ENCODE peak calls at places on chromosomes 5 and 9, in four cellular contexts. One of them, this sample, is unnamed.

GRCh38 chr5:148259288-148259687 is 9.3 kb upstream of the SPINK13 start:
- DNase-seq in HepG2: no peak
- DNase-seq in tibial nerve: no peak
- DNase-seq in endodermal cell: peak; percentile 42
- DNase-seq in this sample: no peak

GRCh38 chr5:143195496-143195895 is 208.0 kb downstream of the NR3C1 start:
- DNase-seq in tibial nerve: peak; percentile 29
- DNase-seq in endodermal cell: no peak
- DNase-seq in HepG2: no peak
- DNase-seq in this sample: no peak

GRCh38 chr9:120257483-120257882 is 322.5 kb downstream of the CDK5RAP2 start:
- DNase-seq in endodermal cell: no peak
- DNase-seq in tibial nerve: no peak
- DNase-seq in HepG2: no peak
- DNase-seq in this sample: no peak

GRCh38 chr5:41193462-41194166 is 19.7 kb downstream of the C6 start:
- DNase-seq in HepG2: peak; percentile 58
- DNase-seq in endodermal cell: no peak
- DNase-seq in tibial nerve: peak; percentile 100
- DNase-seq in this sample: no peak

GRCh38 chr5:145981612-145982571 is 45.5 kb downstream of the SH3RF2 start:
- DNase-seq in endodermal cell: no peak
- DNase-seq in HepG2: peak; percentile 79
- DNase-seq in tibial nerve: no peak
- DNase-seq in this sample: no peak

GRCh38 chr5:126445502-126446174 is 22.4 kb downstream of the GRAMD2B start:
- DNase-seq in HepG2: no peak
- DNase-seq in tibial nerve: no peak
- DNase-seq in endodermal cell: no peak
- DNase-seq in this sample: no peak

GRCh38 chr9:14198544-14199510 is 115.1 kb downstream of the NFIB start:
- DNase-seq in tibial nerve: peak; percentile 51
- DNase-seq in HepG2: no peak
- DNase-seq in endodermal cell: no peak
- DNase-seq in this sample: no peak

GRCh38 chr5:16596541-16596940 is 20.3 kb downstream of the RETREG1 start:
- DNase-seq in endodermal cell: no peak
- DNase-seq in tibial nerve: no peak
- DNase-seq in HepG2: no peak
- DNase-seq in this sample: no peak

GRCh38 chr9:7368410-7369292 is 430.9 kb downstream of the DMAC1 start:
- DNase-seq in HepG2: no peak
- DNase-seq in endodermal cell: no peak
- DNase-seq in tibial nerve: no peak
- DNase-seq in this sample: no peak

GRCh38 chr9:96014078-96014477 is 138.6 kb downstream of the ERCC6L2 start:
- DNase-seq in endodermal cell: no peak
- DNase-seq in tibial nerve: no peak
- DNase-seq in HepG2: no peak
- DNase-seq in this sample: no peak

GRCh38 chr5:75640395-75640794 is 29.1 kb downstream of the ANKDD1B start:
- DNase-seq in tibial nerve: no peak
- DNase-seq in endodermal cell: no peak
- DNase-seq in HepG2: no peak
- DNase-seq in this sample: no peak

GRCh38 chr9:119802621-119803020 is 433.4 kb upstream of the BRINP1 start:
- DNase-seq in tibial nerve: no peak
- DNase-seq in endodermal cell: peak; percentile 48
- DNase-seq in HepG2: no peak
- DNase-seq in this sample: no peak

GRCh38 chr5:80103375-80103774 is 68.2 kb downstream of the THBS4 start:
- DNase-seq in HepG2: no peak
- DNase-seq in tibial nerve: no peak
- DNase-seq in endodermal cell: peak; percentile 35
- DNase-seq in this sample: no peak

GRCh38 chr5:151684690-151685361 is 1.9 kb downstream of the SPARC start:
- DNase-seq in endodermal cell: peak; percentile 91
- DNase-seq in HepG2: no peak
- DNase-seq in tibial nerve: peak; percentile 71
- DNase-seq in this sample: no peak

GRCh38 chr5:152514827-152515397 is 109.8 kb upstream of the NMUR2 start:
- DNase-seq in endodermal cell: no peak
- DNase-seq in tibial nerve: no peak
- DNase-seq in HepG2: peak; percentile 18
- DNase-seq in this sample: no peak

GRCh38 chr9:124205686-124206352 is 51.9 kb upstream of the NEK6 start:
- DNase-seq in tibial nerve: no peak
- DNase-seq in HepG2: no peak
- DNase-seq in endodermal cell: peak; percentile 33
- DNase-seq in this sample: no peak

GRCh38 chr5:167871091-167871490 is 420.4 kb upstream of the WWC1 start:
- DNase-seq in endodermal cell: no peak
- DNase-seq in tibial nerve: no peak
- DNase-seq in HepG2: no peak
- DNase-seq in this sample: no peak

GRCh38 chr9:18447131-18447530 is 26.8 kb upstream of the ADAMTSL1 start:
- DNase-seq in HepG2: no peak
- DNase-seq in endodermal cell: no peak
- DNase-seq in tibial nerve: peak; percentile 24
- DNase-seq in this sample: no peak

GRCh38 chr9:79685576-79685975 is 113.8 kb downstream of the TLE4 start:
- DNase-seq in HepG2: no peak
- DNase-seq in tibial nerve: no peak
- DNase-seq in endodermal cell: no peak
- DNase-seq in this sample: no peak

GRCh38 chr5:89047591-89047990 is 164.6 kb upstream of the MEF2C start:
- DNase-seq in tibial nerve: no peak
- DNase-seq in endodermal cell: no peak
- DNase-seq in HepG2: no peak
- DNase-seq in this sample: no peak

GRCh38 chr5:73950441-73950873 is 324.5 kb downstream of the ARHGEF28 start:
- DNase-seq in endodermal cell: no peak
- DNase-seq in HepG2: no peak
- DNase-seq in tibial nerve: no peak
- DNase-seq in this sample: no peak

GRCh38 chr5:171523781-171524180 is 104.3 kb downstream of the FGF18 start:
- DNase-seq in endodermal cell: no peak
- DNase-seq in HepG2: no peak
- DNase-seq in tibial nerve: no peak
- DNase-seq in this sample: no peak

GRCh38 chr5:145718956-145719355 is 116.2 kb downstream of the PRELID2 start:
- DNase-seq in HepG2: peak; percentile 22
- DNase-seq in tibial nerve: no peak
- DNase-seq in endodermal cell: no peak
- DNase-seq in this sample: no peak

GRCh38 chr9:91773166-91773565 is 176.9 kb downstream of the ROR2 start:
- DNase-seq in tibial nerve: no peak
- DNase-seq in HepG2: no peak
- DNase-seq in endodermal cell: no peak
- DNase-seq in this sample: no peak

GRCh38 chr9:15277400-15278137 is 29.4 kb downstream of the TTC39B start:
- DNase-seq in HepG2: peak; percentile 15
- DNase-seq in tibial nerve: no peak
- DNase-seq in endodermal cell: no peak
- DNase-seq in this sample: no peak

DNA sequence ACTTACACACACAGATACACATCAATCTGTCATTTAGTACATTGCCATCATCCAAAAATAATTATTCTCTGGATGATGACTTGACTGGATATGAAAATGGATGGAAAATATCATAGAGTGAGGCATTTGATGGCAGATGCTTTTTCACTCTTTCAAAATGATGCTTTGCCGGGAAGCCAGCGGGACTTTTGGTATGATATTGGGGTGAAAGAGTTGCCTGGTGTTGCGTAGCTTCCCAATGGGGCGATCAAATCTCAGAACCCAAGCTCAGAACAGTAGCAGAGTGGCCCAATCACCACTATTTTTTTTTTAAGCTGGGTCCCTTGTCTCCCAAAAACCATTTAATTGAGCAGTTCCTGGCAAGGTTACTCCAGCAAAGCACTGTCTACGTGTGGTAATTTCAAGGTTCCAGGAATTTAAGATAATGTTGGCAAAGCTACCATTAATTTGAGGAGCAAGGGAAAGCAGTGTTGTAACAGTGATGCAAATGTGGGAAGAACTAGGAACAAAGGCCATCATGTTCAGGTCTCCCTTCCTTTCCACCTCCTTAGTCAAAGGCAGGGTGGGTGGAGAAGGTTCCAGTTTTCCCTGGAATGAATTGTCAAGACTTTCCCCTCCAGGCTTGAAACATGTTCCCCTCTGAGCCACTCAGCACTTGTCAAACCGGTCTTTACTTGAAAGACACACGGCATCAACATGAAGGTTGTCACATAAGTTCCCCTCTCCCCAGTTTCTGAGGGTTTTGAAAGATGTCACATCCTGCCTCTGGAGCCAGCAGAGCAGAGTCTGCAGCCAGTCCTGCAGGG is 226.2 kb downstream of the GAS1 start:
- DNase-seq in endodermal cell: peak; percentile 62
- DNase-seq in HepG2: no peak
- DNase-seq in tibial nerve: no peak
- DNase-seq in this sample: no peak
- H3K4me3 ChIP-seq in endodermal cell: no peak overlapping the region
- H3K4me3 ChIP-seq in HepG2: no peak overlapping the region
- H3K4me3 ChIP-seq in tibial nerve: no peak overlapping the region
- H3K4me3 ChIP-seq in this sample: no peak overlapping the region

GRCh38 chr5:133994297-133994989 is 10.3 kb downstream of the VDAC1 start:
- DNase-seq in tibial nerve: no peak
- DNase-seq in HepG2: no peak
- DNase-seq in endodermal cell: no peak
- DNase-seq in this sample: no peak
- H3K4me3 ChIP-seq in tibial nerve: no peak overlapping the region
- H3K4me3 ChIP-seq in HepG2: no peak overlapping the region
- H3K4me3 ChIP-seq in endodermal cell: no peak overlapping the region
- H3K4me3 ChIP-seq in this sample: no peak overlapping the region

DNA sequence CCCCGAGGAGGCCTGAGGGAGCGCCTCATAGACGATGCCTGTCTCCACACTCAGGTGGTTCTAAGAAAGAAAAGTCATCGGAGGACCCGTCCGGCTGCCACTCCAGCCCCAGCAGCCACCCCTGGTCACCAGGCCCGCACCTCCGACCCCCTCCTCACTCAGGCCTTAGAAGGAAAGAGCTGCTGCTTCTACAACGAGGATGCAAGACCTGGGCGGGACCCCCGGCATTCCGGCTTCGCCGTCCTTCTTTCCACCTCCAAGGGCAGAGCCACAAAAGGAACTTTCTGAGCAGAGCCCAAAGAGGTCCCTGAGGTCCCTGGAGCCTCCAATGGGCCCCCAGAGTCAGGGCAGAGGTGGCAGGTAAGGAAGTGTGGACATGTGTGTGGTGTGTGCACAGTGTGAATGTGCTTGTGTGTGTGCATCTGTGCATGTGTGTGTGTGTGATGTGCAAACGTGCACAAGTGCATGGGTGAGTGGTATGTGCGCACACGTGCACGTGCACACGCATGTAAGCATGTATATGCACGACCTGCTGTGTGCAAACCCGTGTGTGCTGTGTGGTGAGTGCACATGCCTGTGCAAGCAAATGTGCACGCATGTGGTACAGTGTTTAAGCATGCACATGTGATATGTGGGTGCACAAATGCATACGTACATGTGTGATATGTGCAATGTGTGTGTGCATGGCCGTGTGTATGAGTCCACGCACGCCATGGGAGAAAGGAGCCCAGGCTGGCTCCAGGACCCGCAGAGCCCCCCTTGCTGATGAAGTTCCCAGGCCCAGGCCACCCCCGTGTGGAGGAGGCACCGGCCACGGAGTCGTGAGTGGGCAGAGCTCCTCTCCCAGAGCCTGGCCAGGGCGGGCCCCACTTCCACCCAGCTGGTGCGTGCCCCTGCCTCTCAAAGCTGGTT is 27.7 kb upstream of the TMEM250 start:
- DNase-seq in HepG2: no peak
- DNase-seq in endodermal cell: peak; percentile 39
- DNase-seq in tibial nerve: no peak
- DNase-seq in this sample: no peak
- H3K4me3 ChIP-seq in HepG2: no peak overlapping the region
- H3K4me3 ChIP-seq in endodermal cell: no peak overlapping the region
- H3K4me3 ChIP-seq in tibial nerve: no peak overlapping the region
- H3K4me3 ChIP-seq in this sample: no peak overlapping the region

DNA sequence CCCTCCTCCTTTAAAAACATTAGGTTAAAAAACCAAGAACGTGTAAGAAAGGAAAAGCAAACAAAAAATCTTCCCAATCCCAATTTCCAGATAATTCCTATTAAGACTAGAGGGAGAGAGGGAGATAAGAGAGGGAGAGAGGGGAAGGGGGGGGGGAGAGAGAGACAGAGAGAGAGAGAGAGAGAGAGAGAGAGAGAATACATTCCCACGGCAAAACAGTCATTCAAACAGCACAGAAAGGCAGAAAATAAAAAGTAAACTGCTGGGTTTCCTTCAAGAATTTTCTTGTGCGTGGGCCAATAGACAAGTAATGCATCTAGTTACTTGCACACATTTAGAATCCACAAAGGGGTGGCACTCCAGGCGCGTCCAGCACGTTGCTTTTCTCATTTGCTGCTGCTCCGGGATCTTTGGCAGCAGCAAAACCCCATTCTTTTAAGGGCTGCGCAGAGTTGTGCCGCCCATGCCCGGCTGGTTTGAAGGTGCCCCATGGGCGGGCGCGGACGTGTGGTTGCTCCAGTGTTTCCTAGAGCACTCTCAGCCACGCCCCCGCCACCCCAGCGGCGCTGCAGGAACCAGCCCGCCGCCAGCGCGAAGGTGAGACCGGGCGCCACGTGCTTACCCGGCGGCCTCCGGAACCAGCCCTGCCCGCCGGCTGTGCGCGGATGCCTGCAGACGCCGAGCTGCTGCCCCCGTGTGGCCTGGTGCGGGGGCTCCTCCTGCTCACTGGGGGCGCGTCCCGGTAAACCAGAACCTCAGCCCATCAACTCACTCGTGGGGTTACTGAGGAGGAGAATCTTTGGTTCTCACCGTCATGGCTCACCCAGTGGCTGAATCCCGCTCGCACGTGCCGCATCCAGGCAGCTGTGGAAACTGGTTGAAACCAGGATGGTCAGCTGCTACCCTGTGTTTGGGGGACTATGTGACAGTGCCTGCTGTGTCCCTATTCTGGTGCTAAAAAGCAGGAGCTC is 44.6 kb downstream of the STC2 start:
- DNase-seq in HepG2: peak; percentile 68
- DNase-seq in tibial nerve: peak; percentile 23
- DNase-seq in endodermal cell: peak; percentile 95
- DNase-seq in this sample: peak; percentile 25
- H3K4me3 ChIP-seq in HepG2: no peak overlapping the region
- H3K4me3 ChIP-seq in tibial nerve: no peak overlapping the region
- H3K4me3 ChIP-seq in endodermal cell: peak overlapping the region; percentile 56
- H3K4me3 ChIP-seq in this sample: no peak overlapping the region

GRCh38 chr5:56896761-56897160 is 12.6 kb upstream of the SETD9 start:
- DNase-seq in endodermal cell: no peak
- DNase-seq in tibial nerve: no peak
- DNase-seq in HepG2: no peak
- DNase-seq in this sample: no peak

GRCh38 chr5:56900395-56900794 is 9.0 kb upstream of the SETD9 start:
- DNase-seq in HepG2: no peak
- DNase-seq in endodermal cell: no peak
- DNase-seq in tibial nerve: no peak
- DNase-seq in this sample: no peak

GRCh38 chr5:56898213-56898612 is 11.2 kb upstream of the SETD9 start:
- DNase-seq in endodermal cell: no peak
- DNase-seq in tibial nerve: no peak
- DNase-seq in HepG2: no peak
- DNase-seq in this sample: no peak

GRCh38 chr5:56900858-56901578 is 8.4 kb upstream of the SETD9 start:
- DNase-seq in HepG2: peak; percentile 56
- DNase-seq in tibial nerve: peak; percentile 40
- DNase-seq in endodermal cell: peak; percentile 62
- DNase-seq in this sample: peak; percentile 4
- H3K4me3 ChIP-seq in HepG2: no peak overlapping the region
- H3K4me3 ChIP-seq in tibial nerve: no peak overlapping the region
- H3K4me3 ChIP-seq in endodermal cell: no peak overlapping the region
- H3K4me3 ChIP-seq in this sample: no peak overlapping the region

This sample was measured in effector memory CD4-positive, alpha-beta T cell.